ENCODE peak calls at places on chromosomes 16 and 17, in six cellular contexts. One of them, this sample, is unnamed.

GRCh38 chr17:7841309-7841621 is 7.2 kb downstream of the KDM6B start:
- DNase-seq in lower lobe of right lung: no peak
- DNase-seq in CD8-positive, alpha-beta T cell: no peak
- DNase-seq in RWPE1: no peak
- DNase-seq in T-helper 1 cell: no peak
- DNase-seq in T47D: no peak
- DNase-seq in this sample: no peak

GRCh38 chr17:79306688-79307323 is 232.2 kb downstream of the ENGASE start:
- DNase-seq in lower lobe of right lung: no peak
- DNase-seq in CD8-positive, alpha-beta T cell: no peak
- DNase-seq in RWPE1: no peak
- DNase-seq in T-helper 1 cell: no peak
- DNase-seq in T47D: peak
- DNase-seq in this sample: no peak

GRCh38 chr17:48555616-48556533 is 11.0 kb upstream of the HOXB2 start:
- DNase-seq in lower lobe of right lung: no peak
- DNase-seq in CD8-positive, alpha-beta T cell: no peak
- DNase-seq in RWPE1: no peak
- DNase-seq in T-helper 1 cell: no peak
- DNase-seq in T47D: peak
- DNase-seq in this sample: no peak

GRCh38 chr16:54921229-54921824 is 9.3 kb upstream of the IRX5 start:
- DNase-seq in lower lobe of right lung: no peak
- DNase-seq in CD8-positive, alpha-beta T cell: no peak
- DNase-seq in RWPE1: no peak
- DNase-seq in T-helper 1 cell: no peak
- DNase-seq in T47D: peak
- DNase-seq in this sample: no peak

GRCh38 chr17:68295086-68295485 is 3.8 kb downstream of the ARSG start:
- DNase-seq in lower lobe of right lung: no peak
- DNase-seq in CD8-positive, alpha-beta T cell: no peak
- DNase-seq in RWPE1: no peak
- DNase-seq in T-helper 1 cell: no peak
- DNase-seq in T47D: no peak
- DNase-seq in this sample: no peak

GRCh38 chr16:9763505-9763904 is 418.7 kb downstream of the GRIN2A start:
- DNase-seq in lower lobe of right lung: no peak
- DNase-seq in CD8-positive, alpha-beta T cell: no peak
- DNase-seq in RWPE1: no peak
- DNase-seq in T-helper 1 cell: no peak
- DNase-seq in T47D: no peak
- DNase-seq in this sample: no peak

GRCh38 chr17:55661359-55661758 is 61.3 kb downstream of the TMEM100 start:
- DNase-seq in lower lobe of right lung: no peak
- DNase-seq in CD8-positive, alpha-beta T cell: no peak
- DNase-seq in RWPE1: no peak
- DNase-seq in T-helper 1 cell: no peak
- DNase-seq in T47D: no peak
- DNase-seq in this sample: no peak

GRCh38 chr16:79653337-79654000 is 52.9 kb upstream of the MAF start:
- DNase-seq in lower lobe of right lung: no peak
- DNase-seq in CD8-positive, alpha-beta T cell: no peak
- DNase-seq in RWPE1: no peak
- DNase-seq in T-helper 1 cell: no peak
- DNase-seq in T47D: no peak
- DNase-seq in this sample: no peak

GRCh38 chr16:11629071-11630030 is 38.9 kb upstream of the SNN start:
- DNase-seq in lower lobe of right lung: peak
- DNase-seq in CD8-positive, alpha-beta T cell: no peak
- DNase-seq in RWPE1: no peak
- DNase-seq in T-helper 1 cell: no peak
- DNase-seq in T47D: no peak
- DNase-seq in this sample: no peak

GRCh38 chr17:27976331-27976730 is 66.1 kb upstream of the NLK start:
- DNase-seq in lower lobe of right lung: no peak
- DNase-seq in CD8-positive, alpha-beta T cell: no peak
- DNase-seq in RWPE1: no peak
- DNase-seq in T-helper 1 cell: no peak
- DNase-seq in T47D: no peak
- DNase-seq in this sample: peak

GRCh38 chr16:87076950-87077749 is 240.0 kb downstream of the C16orf95 start:
- DNase-seq in lower lobe of right lung: peak
- DNase-seq in CD8-positive, alpha-beta T cell: peak
- DNase-seq in RWPE1: peak
- DNase-seq in T-helper 1 cell: no peak
- DNase-seq in T47D: peak
- DNase-seq in this sample: no peak

GRCh38 chr17:35766903-35767510 is 6.3 kb downstream of the C17orf50 start:
- DNase-seq in lower lobe of right lung: no peak
- DNase-seq in CD8-positive, alpha-beta T cell: no peak
- DNase-seq in RWPE1: peak
- DNase-seq in T-helper 1 cell: no peak
- DNase-seq in T47D: peak
- DNase-seq in this sample: no peak

GRCh38 chr16:87829988-87830672 is 39.2 kb downstream of the SLC7A5 start:
- DNase-seq in lower lobe of right lung: no peak
- DNase-seq in CD8-positive, alpha-beta T cell: no peak
- DNase-seq in RWPE1: no peak
- DNase-seq in T-helper 1 cell: no peak
- DNase-seq in T47D: no peak
- DNase-seq in this sample: no peak

GRCh38 chr17:57622886-57623433 is 122.1 kb downstream of the CCDC182 start:
- DNase-seq in lower lobe of right lung: no peak
- DNase-seq in CD8-positive, alpha-beta T cell: no peak
- DNase-seq in RWPE1: peak
- DNase-seq in T-helper 1 cell: no peak
- DNase-seq in T47D: no peak
- DNase-seq in this sample: peak

GRCh38 chr16:12436201-12436657 is 367.5 kb downstream of the CPPED1 start:
- DNase-seq in lower lobe of right lung: no peak
- DNase-seq in CD8-positive, alpha-beta T cell: no peak
- DNase-seq in RWPE1: no peak
- DNase-seq in T-helper 1 cell: no peak
- DNase-seq in T47D: no peak
- DNase-seq in this sample: no peak

GRCh38 chr16:79698341-79698753 is 97.8 kb upstream of the MAF start:
- DNase-seq in lower lobe of right lung: no peak
- DNase-seq in CD8-positive, alpha-beta T cell: no peak
- DNase-seq in RWPE1: no peak
- DNase-seq in T-helper 1 cell: no peak
- DNase-seq in T47D: no peak
- DNase-seq in this sample: peak

GRCh38 chr17:4490637-4491061 is 8.0 kb upstream of the SPNS2 start:
- DNase-seq in lower lobe of right lung: no peak
- DNase-seq in CD8-positive, alpha-beta T cell: no peak
- DNase-seq in RWPE1: peak
- DNase-seq in T-helper 1 cell: no peak
- DNase-seq in T47D: peak
- DNase-seq in this sample: no peak

GRCh38 chr16:24151482-24151939 is 104.6 kb upstream of the CACNG3 start:
- DNase-seq in lower lobe of right lung: no peak
- DNase-seq in CD8-positive, alpha-beta T cell: no peak
- DNase-seq in RWPE1: no peak
- DNase-seq in T-helper 1 cell: no peak
- DNase-seq in T47D: no peak
- DNase-seq in this sample: no peak

GRCh38 chr17:81143717-81144422 is 21.4 kb upstream of the PVALEF start:
- DNase-seq in lower lobe of right lung: no peak
- DNase-seq in CD8-positive, alpha-beta T cell: no peak
- DNase-seq in RWPE1: no peak
- DNase-seq in T-helper 1 cell: no peak
- DNase-seq in T47D: no peak
- DNase-seq in this sample: no peak

GRCh38 chr16:11417487-11417886 is 72.2 kb downstream of the RMI2 start:
- DNase-seq in lower lobe of right lung: no peak
- DNase-seq in CD8-positive, alpha-beta T cell: no peak
- DNase-seq in RWPE1: no peak
- DNase-seq in T-helper 1 cell: no peak
- DNase-seq in T47D: no peak
- DNase-seq in this sample: no peak

GRCh38 chr16:46733319-46733830 is 14.8 kb downstream of the MYLK3 start:
- DNase-seq in lower lobe of right lung: no peak
- DNase-seq in CD8-positive, alpha-beta T cell: no peak
- DNase-seq in RWPE1: no peak
- DNase-seq in T-helper 1 cell: no peak
- DNase-seq in T47D: no peak
- DNase-seq in this sample: no peak

GRCh38 chr17:6460531-6461161 is 16.4 kb downstream of the PIMREG start:
- DNase-seq in lower lobe of right lung: no peak
- DNase-seq in CD8-positive, alpha-beta T cell: no peak
- DNase-seq in RWPE1: no peak
- DNase-seq in T-helper 1 cell: no peak
- DNase-seq in T47D: no peak
- DNase-seq in this sample: no peak

GRCh38 chr16:4800290-4801041 is 2.0 kb downstream of the ROGDI start:
- DNase-seq in lower lobe of right lung: peak
- DNase-seq in CD8-positive, alpha-beta T cell: no peak
- DNase-seq in RWPE1: peak
- DNase-seq in T-helper 1 cell: no peak
- DNase-seq in T47D: peak
- DNase-seq in this sample: no peak

GRCh38 chr17:38879878-38880727 is 10.2 kb downstream of the LASP1 start:
- DNase-seq in lower lobe of right lung: no peak
- DNase-seq in CD8-positive, alpha-beta T cell: no peak
- DNase-seq in RWPE1: peak
- DNase-seq in T-helper 1 cell: no peak
- DNase-seq in T47D: peak
- DNase-seq in this sample: no peak

GRCh38 chr17:78618264-78619066 is 41.3 kb upstream of the DNAH17 start:
- DNase-seq in lower lobe of right lung: no peak
- DNase-seq in CD8-positive, alpha-beta T cell: no peak
- DNase-seq in RWPE1: no peak
- DNase-seq in T-helper 1 cell: no peak
- DNase-seq in T47D: no peak
- DNase-seq in this sample: no peak

This sample was measured in smooth muscle cell of the brain vasculature.